ENCODE peak calls at places on chromosome 5, in seven cellular contexts. U, H, V, S, I, Q and O are unnamed samples.

GRCh38 chr5:140567871-140568270 is 3.2 kb downstream of the SLC35A4 start:
- DNase-seq in V (no peak), S (no peak), Q (no peak), U (no peak), H (no peak), I (no peak), O (no peak)

GRCh38 chr5:39074009-39074886 is at the start of gene RICTOR:
- DNase-seq in V (peak), U (peak), S (peak), I (peak), H (no peak), Q (peak), O (no peak)

GRCh38 chr5:93915142-93915553 is 173.7 kb upstream of the POU5F2 start:
- DNase-seq in S (no peak), Q (no peak), H (peak), U (no peak), I (no peak), V (peak), O (no peak)

GRCh38 chr5:147819371-147819770 is 12.1 kb downstream of the SPINK1 start:
- DNase-seq in V (no peak), Q (no peak), H (no peak), I (no peak), U (no peak), S (no peak), O (no peak)

GRCh38 chr5:58114324-58114723 is 345.6 kb downstream of the PLK2 start:
- DNase-seq in V (no peak), I (no peak), S (peak), U (no peak), H (no peak), Q (no peak), O (no peak)

GRCh38 chr5:16970260-16970659 is 34.2 kb upstream of the MYO10 start:
- DNase-seq in S (no peak), V (no peak), U (no peak), H (no peak), Q (no peak), I (no peak), O (no peak)

GRCh38 chr5:10934789-10935355 is 173.8 kb upstream of the DAP start:
- DNase-seq in S (no peak), U (no peak), Q (no peak), V (no peak), I (no peak), H (no peak), O (no peak)

GRCh38 chr5:139671096-139671841 is 23.1 kb downstream of the CXXC5 start:
- DNase-seq in I (peak), U (no peak), H (no peak), V (no peak), S (no peak), Q (no peak), O (no peak)

GRCh38 chr5:172800088-172800551 is 29.1 kb upstream of the DUSP1 start:
- DNase-seq in V (peak), I (peak), H (no peak), U (no peak), S (peak), Q (no peak), O (peak)

GRCh38 chr5:60700347-60700815 is 415 bp upstream of the DEPDC1B start:
- DNase-seq in S (no peak), H (no peak), V (peak), U (no peak), I (no peak), Q (no peak), O (no peak)

GRCh38 chr5:56350595-56351170 is 117.6 kb upstream of the ANKRD55 start:
- DNase-seq in Q (peak), V (peak), U (peak), H (no peak), I (no peak), S (peak), O (no peak)

GRCh38 chr5:111961867-111962266 is 204.9 kb upstream of the NREP start:
- DNase-seq in V (no peak), S (no peak), H (no peak), I (no peak), U (no peak), Q (no peak), O (no peak)

GRCh38 chr5:178279723-178280438 is 47.3 kb upstream of the PHYKPL start:
- DNase-seq in U (peak), V (peak), S (peak), I (peak), H (peak), Q (peak), O (peak)

GRCh38 chr5:27854243-27854852 is 816.0 kb upstream of the CDH9 start:
- DNase-seq in U (no peak), V (no peak), H (no peak), S (no peak), Q (no peak), I (no peak), O (no peak)

GRCh38 chr5:94376672-94377345 is 241.6 kb downstream of the KIAA0825 start:
- DNase-seq in U (no peak), V (no peak), H (peak), Q (no peak), I (no peak), S (no peak), O (no peak)

GRCh38 chr5:91296691-91297143 is 86.4 kb downstream of the ARRDC3 start:
- DNase-seq in Q (no peak), U (no peak), S (peak), V (peak), H (no peak), I (no peak), O (no peak)

GRCh38 chr5:150289551-150290390 is at the start of gene CAMK2A:
- DNase-seq in H (no peak), I (peak), V (no peak), Q (no peak), S (no peak), U (no peak), O (no peak)

GRCh38 chr5:145028626-145029025 is 806.5 kb downstream of the PRELID2 start:
- DNase-seq in I (no peak), H (no peak), V (no peak), S (no peak), U (no peak), Q (no peak), O (no peak)

GRCh38 chr5:52997424-52997823 is 8.3 kb downstream of the ITGA2 start:
- DNase-seq in H (no peak), V (no peak), U (no peak), S (no peak), Q (peak), I (no peak), O (no peak)

GRCh38 chr5:84650448-84650847 is 265.8 kb upstream of the EDIL3 start:
- DNase-seq in U (no peak), I (no peak), H (no peak), S (no peak), V (no peak), Q (no peak), O (no peak)

GRCh38 chr5:15902050-15902449 is 277.5 kb downstream of the MARCHF11 start:
- DNase-seq in I (no peak), U (no peak), V (no peak), H (peak), S (no peak), Q (no peak), O (no peak)

GRCh38 chr5:107593009-107593408 is 77.7 kb downstream of the EFNA5 start:
- DNase-seq in V (no peak), U (no peak), Q (no peak), S (no peak), H (no peak), I (no peak), O (no peak)

GRCh38 chr5:42848545-42848944 is 36.9 kb upstream of the SELENOP start:
- DNase-seq in Q (no peak), I (no peak), H (no peak), U (no peak), V (no peak), S (no peak), O (no peak)

GRCh38 chr5:117740268-117740667 is 1165.6 kb upstream of the SEMA6A start:
- DNase-seq in Q (no peak), H (no peak), V (no peak), S (no peak), I (no peak), U (no peak), O (no peak)

GRCh38 chr5:80912479-80912878 is 47.7 kb upstream of the RASGRF2 start:
- DNase-seq in H (peak), Q (no peak), U (no peak), I (no peak), S (no peak), V (no peak), O (no peak)

GRCh38 chr5:124678478-124678877 is 68.0 kb downstream of the ZNF608 start:
- DNase-seq in H (no peak), S (no peak), I (no peak), Q (no peak), U (no peak), V (no peak), O (no peak)

GRCh38 chr5:172597755-172598155 is 43.3 kb upstream of the NEURL1B start:
- DNase-seq in Q (no peak), H (no peak), U (peak), V (no peak), I (no peak), S (no peak), O (no peak)

DNA sequence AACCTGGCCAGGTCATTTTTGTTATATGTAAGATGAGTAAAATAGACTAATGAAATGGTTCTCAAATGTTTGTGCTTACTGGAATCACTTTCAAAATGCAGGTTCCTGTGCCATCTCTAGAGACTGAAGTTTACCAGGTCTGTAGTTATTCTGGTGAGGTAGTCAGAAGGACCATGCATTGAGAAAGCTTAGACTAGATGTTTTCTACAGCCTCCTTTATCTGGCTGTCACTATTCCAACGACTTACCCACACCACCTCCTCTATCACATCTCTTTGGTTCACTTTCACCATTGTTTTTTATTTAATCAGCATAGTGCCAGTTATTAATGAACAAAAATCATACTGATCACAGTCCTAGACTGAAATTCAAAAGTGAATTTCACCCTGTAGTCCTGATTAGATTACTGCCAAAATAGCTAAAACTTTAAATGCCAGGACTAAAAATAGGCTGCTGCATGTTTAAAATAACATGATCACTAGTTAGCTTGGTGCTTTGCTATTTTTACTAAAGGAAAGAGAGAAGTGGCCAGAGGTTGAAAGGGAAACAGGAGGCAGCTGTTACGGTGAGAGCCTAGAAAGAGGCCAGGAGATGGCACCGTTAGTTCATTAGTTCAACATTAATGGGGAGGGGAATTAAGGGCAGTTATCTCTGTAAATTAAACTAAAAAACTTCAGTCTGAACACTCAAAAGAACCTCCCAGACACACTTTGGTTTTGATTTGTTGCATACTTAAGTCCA is 13.9 kb upstream of the FNIP1 start:
- DNase-seq in V (peak), H (no peak), S (no peak), I (no peak), Q (no peak), U (no peak), O (no peak)
- TF ChIP-seq CTCF in V (peak), H (peak), S (peak), I (peak), Q (peak), U (no peak), O (no peak)

DNA sequence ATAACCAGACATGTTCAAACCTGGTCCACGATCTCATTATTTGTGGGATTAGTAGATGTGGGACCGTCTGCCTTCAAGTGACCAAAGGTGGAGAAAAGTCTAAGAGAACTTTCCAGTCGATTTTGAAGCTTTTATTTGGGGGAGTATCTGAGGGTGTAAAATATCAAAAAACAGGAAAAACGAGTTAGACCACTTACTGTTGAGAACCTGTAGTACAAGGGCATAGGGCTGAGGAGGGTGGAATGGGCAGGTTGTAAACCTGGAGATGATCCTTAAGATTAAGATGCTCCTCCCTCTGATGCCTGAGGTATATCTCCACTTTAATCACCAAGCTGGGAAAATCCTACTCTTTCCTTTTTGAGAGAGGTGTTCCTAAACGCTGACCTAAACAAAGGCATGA is 32.0 kb upstream of the GTF2H2C start:
- DNase-seq in H (peak), V (no peak), U (no peak), I (no peak), Q (no peak), S (no peak), O (no peak)
- H3K4me3 ChIP-seq in H (no peak), V (no peak), U (no peak), I (no peak), Q (no peak), S (no peak), O (no peak)

DNA sequence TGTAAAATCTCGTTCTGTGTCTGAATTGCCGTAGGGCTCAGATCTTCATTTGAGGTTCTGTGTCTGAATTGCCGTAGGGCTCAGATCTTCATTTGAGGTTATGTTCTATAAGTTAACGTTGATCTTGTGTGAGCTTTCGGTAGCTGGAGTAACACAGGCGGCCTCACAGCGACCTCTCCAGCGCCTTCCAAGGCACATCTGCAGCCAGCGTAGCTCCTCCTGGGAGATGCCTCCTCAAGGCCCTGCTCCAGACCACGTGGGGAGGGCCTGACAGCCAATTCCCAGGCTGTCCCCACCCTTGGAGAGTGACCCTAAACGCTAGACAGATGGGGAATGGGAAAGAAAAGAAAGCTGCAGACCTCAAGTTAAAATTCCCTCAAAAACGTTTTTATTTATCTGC is 8.7 kb upstream of the AHRR start:
- DNase-seq in U (no peak), S (no peak), I (no peak), Q (no peak), V (no peak), H (no peak), O (no peak)
- TF ChIP-seq CTCF in U (no peak), S (no peak), I (no peak), Q (no peak), V (no peak), H (no peak), O (no peak)

GRCh38 chr5:132458226-132458560 is 32.4 kb downstream of the IRF1 start:
- DNase-seq in U (no peak), V (peak), S (no peak), Q (no peak), H (no peak), I (no peak), O (no peak)

GRCh38 chr5:132456553-132457361 is 33.8 kb downstream of the IRF1 start:
- DNase-seq in V (no peak), S (no peak), U (no peak), Q (no peak), H (no peak), I (peak), O (no peak)

GRCh38 chr5:132458651-132459030 is 31.9 kb downstream of the IRF1 start:
- DNase-seq in V (peak), U (no peak), Q (no peak), S (no peak), H (no peak), I (no peak), O (no peak)

GRCh38 chr5:132457371-132458225 is 33.0 kb downstream of the IRF1 start:
- DNase-seq in S (peak), Q (no peak), U (no peak), I (peak), H (no peak), V (peak), O (no peak)

DNA sequence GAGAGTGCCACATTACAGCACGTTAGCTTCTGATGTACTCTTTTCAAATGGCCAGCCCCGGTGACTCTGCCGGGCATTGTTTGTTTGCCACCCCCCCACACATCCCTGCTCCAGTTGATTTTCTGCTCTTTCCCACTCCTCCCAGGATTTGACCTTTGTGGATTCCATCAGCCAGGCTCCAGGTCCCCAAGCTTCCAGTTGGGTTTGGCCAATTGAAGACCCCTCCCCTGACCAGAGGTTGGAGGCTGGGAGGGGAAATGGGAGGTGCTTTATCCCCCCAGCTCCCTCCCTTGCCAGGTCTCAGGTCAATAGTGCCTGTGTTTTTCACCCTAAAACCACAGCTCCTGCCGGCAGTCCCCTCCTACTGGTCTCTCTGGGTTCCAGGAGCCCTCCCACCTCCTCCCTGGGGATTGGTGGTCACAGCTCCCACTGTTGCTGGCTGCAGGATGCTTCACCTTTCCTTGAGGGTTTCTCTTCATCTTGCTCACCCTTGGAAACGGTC is 34.9 kb downstream of the IRF1 start:
- DNase-seq in U (no peak), H (no peak), I (no peak), S (no peak), V (no peak), Q (no peak), O (no peak)
- H3K4me3 ChIP-seq in U (no peak), H (no peak), I (no peak), S (no peak), V (no peak), Q (no peak), O (no peak)

GRCh38 chr5:71475788-71476384 is 20.4 kb downstream of the BDP1 start:
- DNase-seq in S (no peak), H (no peak), Q (peak), U (no peak), V (peak), I (no peak), O (no peak)
- TF ChIP-seq CTCF in S (peak), H (peak), Q (peak), U (no peak), V (peak), I (peak), O (peak)